ENCODE peak calls at places on chromosomes 4 and X, in six cellular contexts. N is AG09319, P is bronchial epithelial cell, G is kidney glomerular epithelial cell, Y is endothelial cell, Q is MCF 10A. V is an unnamed sample.

GRCh38 chr4:94508841-94509240 is 57.1 kb downstream of the PDLIM5 start:
- DNase-seq in N (no peak), P (no peak), G (no peak), Y (no peak), Q (no peak), V (peak)

GRCh38 chrX:57417827-57418226 is 131.3 kb downstream of the FAAH2 start:
- DNase-seq in N (no peak), P (no peak), G (no peak), Y (no peak), Q (no peak), V (no peak)

GRCh38 chr4:6986067-6986780 is 56.9 kb upstream of the TADA2B start:
- DNase-seq in N (no peak), P (peak), G (no peak), Y (peak), Q (peak), V (peak)

GRCh38 chr4:95181446-95182306 is 367.1 kb downstream of the UNC5C start:
- DNase-seq in N (no peak), P (no peak), G (no peak), Y (no peak), Q (no peak), V (peak)

GRCh38 chr4:142126890-142127497 is 490.6 kb downstream of the IL15 start:
- DNase-seq in N (peak), P (peak), G (peak), Y (peak), Q (peak), V (peak)

GRCh38 chrX:84735025-84735424 is 232.8 kb upstream of the HDX start:
- DNase-seq in N (no peak), P (peak), G (no peak), Y (no peak), Q (peak), V (no peak)

GRCh38 chrX:46588263-46588662 is 14.7 kb downstream of the CHST7 start:
- DNase-seq in N (no peak), P (peak), G (no peak), Y (no peak), Q (peak), V (peak)

GRCh38 chr4:45331796-45332195 is 605.4 kb upstream of the GNPDA2 start:
- DNase-seq in N (no peak), P (no peak), G (no peak), Y (no peak), Q (no peak), V (no peak)

GRCh38 chr4:1603413-1604135 is 80.5 kb downstream of the FAM53A start:
- DNase-seq in N (no peak), P (no peak), G (no peak), Y (no peak), Q (no peak), V (no peak)

GRCh38 chr4:87716350-87717041 is 66.4 kb downstream of the DMP1 start:
- DNase-seq in N (no peak), P (no peak), G (no peak), Y (no peak), Q (no peak), V (peak)

GRCh38 chr4:181647396-181648107 is 595.6 kb upstream of the TENM3 start:
- DNase-seq in N (no peak), P (no peak), G (peak), Y (no peak), Q (no peak), V (peak)

GRCh38 chr4:1053080-1053661 is 41.7 kb downstream of the FGFRL1 start:
- DNase-seq in N (peak), P (peak), G (no peak), Y (no peak), Q (no peak), V (no peak)

GRCh38 chr4:150769235-150769634 is 187.3 kb downstream of the MAB21L2 start:
- DNase-seq in N (peak), P (peak), G (peak), Y (no peak), Q (peak), V (no peak)

V was measured in cardiac muscle cell.